ENCODE peak calls at places on chromosome 1, in eight cellular contexts. D is HuH-7.5; O is CD4-positive, alpha-beta T cell; E is endothelial cell of umbilical vein; W is stimulated activated CD8-positive, alpha-beta memory T cell treated with anti-CD3 and anti-CD28 coated beads, Interleukin-15, amount 100 ng/mL, for 1 hour; G is upper lobe of right lung; Q is NCI-H510A treated with DMSO at 0.1 percent for 48 hours; P is neural crest cell. I is an unnamed sample.

GRCh38 chr1:111542187-111542586 is 38.8 kb upstream of the ADORA3 start:
- DNase-seq in Q (no peak), D (no peak), E (no peak), O (no peak), G (no peak), W (no peak), P (no peak), I (no peak)

GRCh38 chr1:176205322-176205914 is 1.7 kb downstream of the COP1 start:
- DNase-seq in Q (no peak), W (no peak), P (no peak), O (no peak), D (no peak), G (no peak), E (peak), I (no peak)

GRCh38 chr1:156289857-156290256 is 5.6 kb downstream of the GLMP start:
- DNase-seq in O (no peak), G (no peak), D (no peak), Q (no peak), E (no peak), P (no peak), W (no peak), I (no peak)

GRCh38 chr1:8070381-8070811 is 44.3 kb upstream of the ERRFI1 start:
- DNase-seq in Q (peak), P (no peak), W (no peak), D (no peak), G (no peak), O (no peak), E (no peak), I (peak)

GRCh38 chr1:153735090-153735420 is 7.2 kb downstream of the INTS3 start:
- DNase-seq in W (no peak), D (no peak), O (no peak), Q (no peak), E (no peak), G (no peak), P (no peak), I (no peak)

GRCh38 chr1:229582011-229582694 is 23.6 kb upstream of the ABCB10 start:
- DNase-seq in D (peak), E (peak), O (no peak), G (no peak), P (no peak), W (no peak), Q (peak), I (no peak)

GRCh38 chr1:39639333-39640130 is at the start of gene HEYL:
- DNase-seq in W (peak), O (peak), E (no peak), D (peak), G (peak), Q (peak), P (peak), I (peak)

GRCh38 chr1:61184035-61184713 is 101.8 kb downstream of the NFIA start:
- DNase-seq in E (peak), D (peak), O (no peak), P (no peak), W (no peak), G (peak), Q (peak), I (no peak)

GRCh38 chr1:234222561-234223280 is 150.5 kb upstream of the COA6 start:
- DNase-seq in Q (no peak), O (no peak), G (no peak), W (no peak), E (no peak), P (no peak), D (no peak), I (no peak)